ENCODE peak calls at places on chromosomes 7 and 10, in four cellular contexts. One of them, this sample, is unnamed.
A peak's percentile ranks its signal among the peaks of the same experiment; 100 is the strongest.

GRCh38 chr7:18570890-18571478 is 75.4 kb downstream of the HDAC9 start:
- DNase-seq in astrocyte: peak; percentile 29
- DNase-seq in OCI-LY7: peak; percentile 39
- DNase-seq in fibroblast of lung: peak; percentile 50
- DNase-seq in this sample: no peak

GRCh38 chr10:119203006-119203405 is 4.4 kb upstream of the GRK5 start:
- DNase-seq in astrocyte: peak; percentile 78
- DNase-seq in OCI-LY7: no peak
- DNase-seq in fibroblast of lung: peak; percentile 83
- DNase-seq in this sample: no peak

GRCh38 chr10:84549368-84549767 is 221.0 kb downstream of the CCSER2 start:
- DNase-seq in astrocyte: no peak
- DNase-seq in OCI-LY7: no peak
- DNase-seq in fibroblast of lung: no peak
- DNase-seq in this sample: no peak

GRCh38 chr10:50604049-50604640 is 19.6 kb downstream of the SGMS1 start:
- DNase-seq in astrocyte: no peak
- DNase-seq in OCI-LY7: peak; percentile 54
- DNase-seq in fibroblast of lung: peak; percentile 31
- DNase-seq in this sample: peak; percentile 58

GRCh38 chr10:123359539-123359938 is 205.3 kb downstream of the BUB3 start:
- DNase-seq in astrocyte: no peak
- DNase-seq in OCI-LY7: peak; percentile 8
- DNase-seq in fibroblast of lung: no peak
- DNase-seq in this sample: no peak

GRCh38 chr10:120205368-120206018 is 251.5 kb upstream of the PLPP4 start:
- DNase-seq in astrocyte: no peak
- DNase-seq in OCI-LY7: no peak
- DNase-seq in fibroblast of lung: no peak
- DNase-seq in this sample: no peak

GRCh38 chr7:55242613-55243012 is 122.5 kb upstream of the LANCL2 start:
- DNase-seq in astrocyte: no peak
- DNase-seq in OCI-LY7: no peak
- DNase-seq in fibroblast of lung: peak; percentile 27
- DNase-seq in this sample: no peak

GRCh38 chr10:50992356-50992866 is 81.9 kb upstream of the PRKG1 start:
- DNase-seq in astrocyte: no peak
- DNase-seq in OCI-LY7: no peak
- DNase-seq in fibroblast of lung: no peak
- DNase-seq in this sample: no peak

GRCh38 chr7:39921505-39922250 is 28.4 kb upstream of the CDK13 start:
- DNase-seq in astrocyte: no peak
- DNase-seq in OCI-LY7: no peak
- DNase-seq in fibroblast of lung: no peak
- DNase-seq in this sample: no peak

GRCh38 chr7:80858141-80858903 is 60.5 kb downstream of the SEMA3C start:
- DNase-seq in astrocyte: peak; percentile 56
- DNase-seq in OCI-LY7: no peak
- DNase-seq in fibroblast of lung: peak; percentile 55
- DNase-seq in this sample: no peak

GRCh38 chr7:44313621-44314031 is 11.8 kb downstream of the CAMK2B start:
- DNase-seq in astrocyte: no peak
- DNase-seq in OCI-LY7: no peak
- DNase-seq in fibroblast of lung: no peak
- DNase-seq in this sample: no peak

GRCh38 chr7:7201583-7202374 is 19.4 kb downstream of the C1GALT1 start:
- DNase-seq in astrocyte: no peak
- DNase-seq in OCI-LY7: peak; percentile 74
- DNase-seq in fibroblast of lung: no peak
- DNase-seq in this sample: peak; percentile 88
- H4K20me1 ChIP-seq in astrocyte: peaks cover 24% of the 10 kb centered on the region
- H4K20me1 ChIP-seq in OCI-LY7: peaks cover 13% of the 10 kb centered on the region
- H4K20me1 ChIP-seq in fibroblast of lung: no peaks in the 10 kb centered on the region
- H4K20me1 ChIP-seq in this sample: no peaks in the 10 kb centered on the region

DNA sequence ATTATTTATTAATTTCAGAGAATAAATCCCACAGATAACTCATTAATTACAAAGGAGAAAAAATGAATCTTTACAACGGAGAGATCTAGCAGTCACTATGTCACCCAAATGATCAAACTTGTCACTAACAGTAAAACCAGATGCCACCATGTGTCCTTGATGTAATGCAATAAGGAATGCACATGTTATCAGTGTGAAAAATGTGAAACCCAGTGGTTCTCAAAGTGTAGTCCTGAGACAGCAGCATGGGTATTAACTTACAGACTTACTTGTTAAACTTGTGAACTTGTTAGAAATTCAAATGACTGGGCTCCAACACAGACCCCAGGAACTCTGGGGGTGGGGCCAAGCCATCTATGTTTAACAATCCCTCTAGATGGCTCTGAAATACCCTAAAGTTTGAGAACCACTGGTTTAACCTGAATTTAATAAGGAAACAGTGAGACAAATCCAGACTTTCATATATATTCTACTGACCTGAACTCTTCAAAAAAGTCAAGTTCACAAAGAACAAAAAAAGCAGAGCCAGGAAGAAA is 77.4 kb downstream of the RNLS start:
- DNase-seq in astrocyte: no peak
- DNase-seq in OCI-LY7: no peak
- DNase-seq in fibroblast of lung: no peak
- DNase-seq in this sample: no peak
- H3K36me3 ChIP-seq in astrocyte: no peaks in the 10 kb centered on the region
- H3K36me3 ChIP-seq in OCI-LY7: no peaks in the 10 kb centered on the region
- H3K36me3 ChIP-seq in fibroblast of lung: no peaks in the 10 kb centered on the region
- H3K36me3 ChIP-seq in this sample: no peaks in the 10 kb centered on the region

DNA sequence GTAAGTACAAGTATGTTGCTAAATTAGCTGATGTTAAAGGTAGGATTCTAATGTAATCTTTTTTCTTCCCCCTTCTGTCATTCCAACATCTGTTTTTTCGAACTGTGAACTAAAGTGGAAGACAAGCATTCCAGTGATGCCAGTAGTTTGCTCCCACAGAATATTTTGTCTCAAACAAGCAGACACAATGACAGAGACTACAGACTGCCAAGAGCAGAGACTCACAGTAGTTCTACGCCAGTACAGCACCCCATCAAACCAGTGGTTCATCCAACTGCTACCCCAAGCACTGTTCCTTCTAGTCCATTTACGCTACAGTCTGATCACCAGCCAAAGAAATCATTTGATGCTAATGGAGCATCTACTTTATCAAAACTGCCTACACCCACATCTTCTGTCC is 62.7 kb downstream of the WAC start:
- DNase-seq in astrocyte: peak; percentile 79
- DNase-seq in OCI-LY7: no peak
- DNase-seq in fibroblast of lung: peak; percentile 82
- DNase-seq in this sample: no peak
- H4K20me1 ChIP-seq in astrocyte: peaks cover 91% of the 10 kb centered on the region
- H4K20me1 ChIP-seq in OCI-LY7: peaks cover 25% of the 10 kb centered on the region
- H4K20me1 ChIP-seq in fibroblast of lung: peaks cover 2% of the 10 kb centered on the region
- H4K20me1 ChIP-seq in this sample: peaks cover 64% of the 10 kb centered on the region

GRCh38 chr10:97434557-97434956 is 8.6 kb downstream of the PGAM1 start:
- DNase-seq in astrocyte: no peak
- DNase-seq in OCI-LY7: no peak
- DNase-seq in fibroblast of lung: no peak
- DNase-seq in this sample: no peak

GRCh38 chr10:97428572-97428981 is 2.6 kb downstream of the PGAM1 start:
- DNase-seq in astrocyte: no peak
- DNase-seq in OCI-LY7: no peak
- DNase-seq in fibroblast of lung: peak; percentile 51
- DNase-seq in this sample: no peak

GRCh38 chr10:97435211-97435610 is 9.2 kb downstream of the PGAM1 start:
- DNase-seq in astrocyte: no peak
- DNase-seq in OCI-LY7: no peak
- DNase-seq in fibroblast of lung: no peak
- DNase-seq in this sample: no peak

GRCh38 chr10:97434055-97434454 is 8.1 kb downstream of the PGAM1 start:
- DNase-seq in astrocyte: no peak
- DNase-seq in OCI-LY7: no peak
- DNase-seq in fibroblast of lung: no peak
- DNase-seq in this sample: no peak

GRCh38 chr10:97433430-97434001 is 7.5 kb downstream of the PGAM1 start:
- DNase-seq in astrocyte: no peak
- DNase-seq in OCI-LY7: no peak
- DNase-seq in fibroblast of lung: no peak
- DNase-seq in this sample: no peak
- H3K36me3 ChIP-seq in astrocyte: peaks cover 40% of the 10 kb centered on the region
- H3K36me3 ChIP-seq in OCI-LY7: peaks cover 92% of the 10 kb centered on the region
- H3K36me3 ChIP-seq in fibroblast of lung: peaks cover 15% of the 10 kb centered on the region
- H3K36me3 ChIP-seq in this sample: peaks cover 7% of the 10 kb centered on the region

DNA sequence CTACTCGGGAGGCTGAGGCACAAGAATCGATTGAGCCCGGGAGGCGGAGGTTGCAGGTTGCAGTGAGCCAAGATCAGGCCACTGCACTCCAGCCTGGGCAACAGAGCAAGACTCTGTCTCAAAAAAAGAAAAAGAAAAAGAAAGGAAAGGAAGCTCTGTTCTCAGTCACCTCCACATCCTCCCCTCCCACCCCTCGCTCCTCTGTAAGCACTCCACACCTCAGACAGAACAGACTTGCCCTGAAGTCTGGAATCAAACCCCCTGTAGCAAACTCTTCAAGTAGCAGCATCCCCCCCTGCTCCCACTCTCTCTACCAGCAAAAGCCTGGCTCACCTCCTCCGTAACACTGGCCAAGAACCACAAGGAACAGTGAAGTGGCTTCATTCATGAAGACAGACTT is 66.7 kb downstream of the PARD3 start:
- DNase-seq in astrocyte: no peak
- DNase-seq in OCI-LY7: no peak
- DNase-seq in fibroblast of lung: no peak
- DNase-seq in this sample: no peak
- H4K20me1 ChIP-seq in astrocyte: peaks cover 46% of the 10 kb centered on the region
- H4K20me1 ChIP-seq in OCI-LY7: no peaks in the 10 kb centered on the region
- H4K20me1 ChIP-seq in fibroblast of lung: no peaks in the 10 kb centered on the region
- H4K20me1 ChIP-seq in this sample: peaks cover 11% of the 10 kb centered on the region

GRCh38 chr10:86190291-86190690 is 176.3 kb downstream of the GRID1 start:
- DNase-seq in astrocyte: no peak
- DNase-seq in OCI-LY7: no peak
- DNase-seq in fibroblast of lung: no peak
- DNase-seq in this sample: no peak

GRCh38 chr10:86191686-86192085 is 174.9 kb downstream of the GRID1 start:
- DNase-seq in astrocyte: no peak
- DNase-seq in OCI-LY7: no peak
- DNase-seq in fibroblast of lung: no peak
- DNase-seq in this sample: no peak

GRCh38 chr10:86192147-86192546 is 174.4 kb downstream of the GRID1 start:
- DNase-seq in astrocyte: no peak
- DNase-seq in OCI-LY7: no peak
- DNase-seq in fibroblast of lung: no peak
- DNase-seq in this sample: no peak

GRCh38 chr10:86189891-86190290 is 176.7 kb downstream of the GRID1 start:
- DNase-seq in astrocyte: no peak
- DNase-seq in OCI-LY7: no peak
- DNase-seq in fibroblast of lung: no peak
- DNase-seq in this sample: no peak

DNA sequence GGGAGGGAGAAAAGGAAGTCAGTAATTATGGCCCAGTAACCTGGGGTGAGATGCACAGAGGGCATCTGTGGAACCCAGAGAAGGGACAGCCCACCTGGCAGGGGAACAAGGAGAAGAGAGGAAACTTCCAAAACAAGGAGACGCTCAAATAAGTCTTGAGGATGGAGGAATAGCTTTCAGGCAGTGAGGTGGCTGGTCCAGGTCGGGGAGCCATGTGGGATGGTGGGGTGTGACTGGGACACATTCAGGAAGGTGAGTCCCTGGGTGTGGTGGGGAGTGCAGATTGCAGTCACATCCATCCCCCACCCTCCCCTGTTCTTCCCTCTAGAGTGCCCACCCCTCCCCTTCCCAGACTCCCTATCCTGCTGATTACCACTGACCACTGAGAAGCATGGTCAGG is 175.4 kb downstream of the GRID1 start:
- DNase-seq in astrocyte: no peak
- DNase-seq in OCI-LY7: no peak
- DNase-seq in fibroblast of lung: no peak
- DNase-seq in this sample: no peak
- H3K36me3 ChIP-seq in astrocyte: no peaks in the 10 kb centered on the region
- H3K36me3 ChIP-seq in OCI-LY7: no peaks in the 10 kb centered on the region
- H3K36me3 ChIP-seq in fibroblast of lung: no peaks in the 10 kb centered on the region
- H3K36me3 ChIP-seq in this sample: no peaks in the 10 kb centered on the region

GRCh38 chr7:35820858-35821257 is 20.0 kb downstream of the SEPTIN7 start:
- DNase-seq in astrocyte: no peak
- DNase-seq in OCI-LY7: no peak
- DNase-seq in fibroblast of lung: no peak
- DNase-seq in this sample: no peak

GRCh38 chr7:35818513-35818912 is 17.7 kb downstream of the SEPTIN7 start:
- DNase-seq in astrocyte: no peak
- DNase-seq in OCI-LY7: no peak
- DNase-seq in fibroblast of lung: no peak
- DNase-seq in this sample: no peak

GRCh38 chr7:35819310-35819709 is 18.5 kb downstream of the SEPTIN7 start:
- DNase-seq in astrocyte: no peak
- DNase-seq in OCI-LY7: no peak
- DNase-seq in fibroblast of lung: no peak
- DNase-seq in this sample: no peak

GRCh38 chr7:35817930-35818329 is 17.1 kb downstream of the SEPTIN7 start:
- DNase-seq in astrocyte: no peak
- DNase-seq in OCI-LY7: no peak
- DNase-seq in fibroblast of lung: no peak
- DNase-seq in this sample: no peak

GRCh38 chr7:35819954-35820703 is 19.3 kb downstream of the SEPTIN7 start:
- DNase-seq in astrocyte: no peak
- DNase-seq in OCI-LY7: no peak
- DNase-seq in fibroblast of lung: no peak
- DNase-seq in this sample: no peak
- H4K20me1 ChIP-seq in astrocyte: peaks cover 95% of the 10 kb centered on the region
- H4K20me1 ChIP-seq in OCI-LY7: peaks cover 40% of the 10 kb centered on the region
- H4K20me1 ChIP-seq in fibroblast of lung: peaks cover 7% of the 10 kb centered on the region
- H4K20me1 ChIP-seq in this sample: peaks cover 77% of the 10 kb centered on the region

GRCh38 chr7:157265051-157265450 is 71.8 kb upstream of the DNAJB6 start:
- DNase-seq in astrocyte: no peak
- DNase-seq in OCI-LY7: no peak
- DNase-seq in fibroblast of lung: no peak
- DNase-seq in this sample: no peak
- H3K36me3 ChIP-seq in astrocyte: peaks cover 38% of the 10 kb centered on the region
- H3K36me3 ChIP-seq in OCI-LY7: peaks cover 86% of the 10 kb centered on the region
- H3K36me3 ChIP-seq in fibroblast of lung: peaks cover 18% of the 10 kb centered on the region
- H3K36me3 ChIP-seq in this sample: peaks cover 23% of the 10 kb centered on the region

DNA sequence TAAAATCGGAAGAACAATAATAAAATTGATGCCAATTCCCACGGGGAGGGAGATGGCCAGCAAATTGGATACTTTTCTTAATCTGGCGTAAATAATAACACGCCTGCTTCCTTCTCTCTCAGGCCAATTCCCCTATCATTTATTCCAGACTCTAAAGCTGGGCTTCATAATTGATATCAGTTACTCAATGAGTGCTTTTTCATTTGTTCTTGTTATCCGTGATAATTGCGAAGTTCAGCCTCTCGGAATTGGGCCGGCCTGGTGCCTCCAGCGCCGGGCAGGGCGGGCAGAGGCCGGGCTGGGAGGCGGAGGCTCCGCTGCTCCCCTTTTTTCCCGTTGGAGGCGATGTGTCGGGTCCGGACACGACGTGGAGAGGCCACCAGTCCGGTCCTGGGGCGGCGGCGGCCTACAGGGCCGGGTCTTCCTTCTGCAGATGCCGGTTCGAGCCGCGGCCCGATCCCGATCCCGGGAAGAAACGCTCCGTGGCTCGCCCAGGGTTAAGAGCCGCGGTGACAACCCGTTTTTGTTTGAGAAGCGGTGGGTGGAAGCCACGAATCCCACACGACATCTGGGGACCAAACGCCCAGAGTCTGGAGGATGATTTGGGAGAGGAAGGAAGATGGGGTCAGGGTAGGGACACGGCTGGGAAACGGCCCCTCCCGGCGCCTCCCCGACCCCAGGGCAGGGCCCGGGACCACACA is 13.6 kb downstream of the UNCX start:
- DNase-seq in astrocyte: no peak
- DNase-seq in OCI-LY7: no peak
- DNase-seq in fibroblast of lung: no peak
- DNase-seq in this sample: no peak
- H4K20me1 ChIP-seq in astrocyte: peaks cover 13% of the 10 kb centered on the region
- H4K20me1 ChIP-seq in OCI-LY7: no peaks in the 10 kb centered on the region
- H4K20me1 ChIP-seq in fibroblast of lung: no peaks in the 10 kb centered on the region
- H4K20me1 ChIP-seq in this sample: no peaks in the 10 kb centered on the region

This sample was measured in MM.1S.